ENCODE peak calls at places on chromosomes 2 and 18, in five cellular contexts. O is H9, F is mesenchymal stem cell, Y is trophoblast cell, A is H1. R is an unnamed sample.

GRCh38 chr2:224359569-224359968 is 42.3 kb downstream of the FAM124B start:
- DNase-seq in O (peak), F (no peak), Y (no peak), A (no peak), R (no peak)

GRCh38 chr2:73020657-73021370 is 50.7 kb downstream of the SFXN5 start:
- DNase-seq in O (no peak), F (peak), Y (no peak), A (no peak), R (no peak)

GRCh38 chr2:233404227-233404626 is 49.9 kb downstream of the DGKD start:
- DNase-seq in O (no peak), F (peak), Y (peak), A (no peak), R (no peak)

GRCh38 chr2:138712212-138712979 is 67.8 kb downstream of the NXPH2 start:
- DNase-seq in O (no peak), F (peak), Y (no peak), A (no peak), R (no peak)

GRCh38 chr18:23921716-23922285 is 92.8 kb upstream of the TTC39C start:
- DNase-seq in O (peak), F (no peak), Y (no peak), A (no peak), R (no peak)

GRCh38 chr2:30514134-30514860 is 67.3 kb downstream of the LCLAT1 start:
- DNase-seq in O (no peak), F (peak), Y (no peak), A (no peak), R (no peak)

GRCh38 chr2:174485763-174486613 is 841 bp downstream of the GPR155 start:
- DNase-seq in O (peak), F (peak), Y (no peak), A (no peak), R (no peak)

GRCh38 chr2:196836440-196836839 is 27.3 kb upstream of the C2orf66 start:
- DNase-seq in O (no peak), F (peak), Y (no peak), A (no peak), R (no peak)

GRCh38 chr2:36380624-36381481 is 25.3 kb downstream of the CRIM1 start:
- DNase-seq in O (peak), F (peak), Y (no peak), A (no peak), R (peak)

GRCh38 chr18:49691177-49691608 is 122.1 kb downstream of the ACAA2 start:
- DNase-seq in O (no peak), F (peak), Y (no peak), A (no peak), R (no peak)

GRCh38 chr2:94958245-94958644 is 67.3 kb upstream of the MAL start:
- DNase-seq in O (no peak), F (no peak), Y (no peak), A (no peak), R (no peak)

GRCh38 chr2:94960751-94961150 is 64.8 kb upstream of the MAL start:
- DNase-seq in O (no peak), F (no peak), Y (no peak), A (no peak), R (no peak)

GRCh38 chr2:94960266-94960665 is 65.2 kb upstream of the MAL start:
- DNase-seq in O (no peak), F (no peak), Y (no peak), A (no peak), R (no peak)

GRCh38 chr2:94956797-94957391 is 68.6 kb upstream of the MAL start:
- DNase-seq in O (no peak), F (peak), Y (peak), A (no peak), R (peak)
- H2BK5ac ChIP-seq in O (no peak), F (no peak), Y (no peak), A (no peak), R (no peak)

GRCh38 chr2:238227587-238228032 is 12.2 kb downstream of the HES6 start:
- DNase-seq in O (no peak), F (no peak), Y (no peak), A (no peak), R (no peak)
- H2BK12ac ChIP-seq in O (no peak), F (no peak), Y (peak), A (peak), R (no peak)

GRCh38 chr18:11700876-11701275 is 11.8 kb downstream of the GNAL start:
- DNase-seq in O (no peak), F (no peak), Y (no peak), A (no peak), R (no peak)

GRCh38 chr18:11689972-11690570 is 1.0 kb downstream of the GNAL start:
- DNase-seq in O (peak), F (peak), Y (no peak), A (no peak), R (no peak)

GRCh38 chr18:11696451-11696850 is 7.4 kb downstream of the GNAL start:
- DNase-seq in O (no peak), F (no peak), Y (no peak), A (no peak), R (no peak)

GRCh38 chr18:11695736-11696135 is 6.7 kb downstream of the GNAL start:
- DNase-seq in O (no peak), F (no peak), Y (no peak), A (no peak), R (no peak)
- H3K9ac ChIP-seq in O (no peak), F (no peak), Y (no peak), A (no peak), R (no peak)

GRCh38 chr2:240567872-240568677 is at the start of gene RNPEPL1:
- DNase-seq in O (no peak), F (peak), Y (peak), A (no peak), R (no peak)
- H2BK5ac ChIP-seq in O (no peak), F (no peak), Y (no peak), A (no peak), R (peak)

GRCh38 chr2:134776836-134777235 is 58.0 kb upstream of the TMEM163 start:
- DNase-seq in O (no peak), F (no peak), Y (no peak), A (no peak), R (no peak)

GRCh38 chr2:134772493-134773169 is 53.8 kb upstream of the TMEM163 start:
- DNase-seq in O (peak), F (no peak), Y (peak), A (no peak), R (no peak)

GRCh38 chr2:134773372-134774073 is 54.7 kb upstream of the TMEM163 start:
- DNase-seq in O (peak), F (peak), Y (no peak), A (no peak), R (no peak)

GRCh38 chr2:134774786-134775641 is 56.2 kb upstream of the TMEM163 start:
- DNase-seq in O (no peak), F (peak), Y (peak), A (no peak), R (peak)

DNA sequence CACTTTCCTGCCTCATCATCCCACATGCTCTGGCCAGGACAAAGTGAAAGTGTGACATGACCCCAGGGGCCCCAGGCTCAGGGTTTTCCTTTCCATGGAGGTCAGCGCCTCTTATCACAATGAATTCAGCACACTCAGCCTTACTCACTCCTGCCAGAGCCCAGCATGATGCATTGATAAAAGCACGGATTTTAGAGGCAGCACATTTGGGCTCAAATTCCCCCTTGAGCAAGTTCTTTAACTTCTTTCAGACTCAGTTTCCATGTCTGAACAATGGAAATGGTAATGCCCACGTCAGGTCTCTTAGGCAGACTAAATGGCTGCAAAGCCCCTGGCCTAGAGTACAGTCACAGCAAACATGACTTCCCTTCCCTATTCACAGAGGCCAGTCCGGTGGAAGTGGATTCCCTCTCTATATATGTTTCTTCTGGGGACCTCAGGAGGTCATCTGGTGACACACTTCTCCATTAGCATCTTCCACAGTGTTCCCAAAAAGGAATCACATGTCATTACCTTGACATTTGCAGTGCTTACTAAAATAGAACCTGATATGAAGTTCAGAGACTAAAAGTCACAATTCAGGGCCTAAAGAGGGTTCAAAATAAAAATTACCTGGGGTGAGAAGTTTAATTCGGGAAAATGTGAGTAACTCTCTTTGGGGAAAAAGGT is 55.4 kb upstream of the TMEM163 start:
- DNase-seq in O (no peak), F (peak), Y (no peak), A (no peak), R (no peak)
- H2BK12ac ChIP-seq in O (no peak), F (no peak), Y (no peak), A (peak), R (no peak)

GRCh38 chr2:98298685-98299180 is 47.5 kb upstream of the CNGA3 start:
- DNase-seq in O (no peak), F (no peak), Y (no peak), A (no peak), R (no peak)
- H3K9ac ChIP-seq in O (no peak), F (no peak), Y (no peak), A (no peak), R (no peak)

GRCh38 chr2:178452870-178453269 is 1.7 kb downstream of the PJVK start:
- DNase-seq in O (no peak), F (no peak), Y (no peak), A (no peak), R (no peak)

GRCh38 chr2:178452334-178452733 is 1.2 kb downstream of the PJVK start:
- DNase-seq in O (no peak), F (no peak), Y (no peak), A (no peak), R (no peak)

GRCh38 chr2:178449700-178450573 is 1.0 kb downstream of the PRKRA start:
- DNase-seq in O (no peak), F (peak), Y (peak), A (no peak), R (peak)

GRCh38 chr2:178448968-178449661 is 1.9 kb downstream of the PRKRA start:
- DNase-seq in O (no peak), F (no peak), Y (no peak), A (no peak), R (no peak)

DNA sequence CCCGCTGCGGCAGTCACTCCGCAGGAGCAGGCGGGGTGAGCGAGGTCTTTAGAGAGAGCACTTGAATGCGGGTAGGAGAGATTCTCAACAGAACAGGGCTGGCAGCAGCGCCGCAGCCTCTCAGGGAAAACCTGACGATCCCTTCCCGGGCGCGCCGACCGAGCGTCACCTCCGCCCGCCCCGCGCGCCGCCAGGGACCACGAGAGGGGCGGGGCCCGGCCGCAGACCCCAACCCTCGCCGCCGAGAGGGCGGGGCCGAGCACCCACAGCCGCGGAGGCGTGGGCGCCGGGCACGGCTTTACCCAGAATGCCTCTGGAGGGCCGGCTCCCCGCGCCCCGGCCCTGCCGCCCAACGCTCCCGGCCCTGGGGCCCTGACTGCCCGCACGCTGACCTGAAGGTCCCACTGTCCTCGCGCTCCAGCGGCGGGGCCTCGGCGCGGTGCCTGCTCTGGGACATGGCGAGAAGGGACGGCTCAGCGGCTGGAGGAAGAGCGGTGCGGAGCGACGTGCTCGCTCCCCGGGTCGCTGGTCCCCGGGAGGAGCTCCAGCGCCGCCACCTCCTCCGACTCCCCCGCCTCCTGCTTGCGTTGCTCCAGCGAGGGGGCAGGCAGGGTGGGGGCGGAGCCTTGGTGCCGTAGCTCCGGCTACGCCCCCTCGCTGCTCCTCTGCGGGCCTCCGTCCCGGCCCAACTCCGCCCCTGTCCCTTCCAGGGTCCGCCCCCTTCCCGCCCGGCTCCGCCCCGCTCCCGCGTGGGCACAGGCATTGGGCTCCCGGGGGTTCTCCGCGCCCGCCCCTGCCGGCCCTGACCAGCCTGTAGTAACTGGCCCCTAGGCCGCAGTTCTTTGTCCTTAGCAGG is at the start of the genes PJVK and PRKRA:
- DNase-seq in O (peak), F (peak), Y (peak), A (peak), R (peak)
- H2BK5ac ChIP-seq in O (peak), F (peak), Y (peak), A (peak), R (peak)

GRCh38 chr2:238658054-238658407 is 189.9 kb upstream of the TWIST2 start:
- DNase-seq in O (no peak), F (no peak), Y (no peak), A (no peak), R (no peak)

GRCh38 chr2:238654479-238654878 is 193.4 kb upstream of the TWIST2 start:
- DNase-seq in O (no peak), F (no peak), Y (no peak), A (no peak), R (no peak)

GRCh38 chr2:238655131-238655860 is 192.6 kb upstream of the TWIST2 start:
- DNase-seq in O (no peak), F (no peak), Y (no peak), A (no peak), R (no peak)

GRCh38 chr2:238657132-238658053 is 190.5 kb upstream of the TWIST2 start:
- DNase-seq in O (peak), F (no peak), Y (no peak), A (peak), R (no peak)

DNA sequence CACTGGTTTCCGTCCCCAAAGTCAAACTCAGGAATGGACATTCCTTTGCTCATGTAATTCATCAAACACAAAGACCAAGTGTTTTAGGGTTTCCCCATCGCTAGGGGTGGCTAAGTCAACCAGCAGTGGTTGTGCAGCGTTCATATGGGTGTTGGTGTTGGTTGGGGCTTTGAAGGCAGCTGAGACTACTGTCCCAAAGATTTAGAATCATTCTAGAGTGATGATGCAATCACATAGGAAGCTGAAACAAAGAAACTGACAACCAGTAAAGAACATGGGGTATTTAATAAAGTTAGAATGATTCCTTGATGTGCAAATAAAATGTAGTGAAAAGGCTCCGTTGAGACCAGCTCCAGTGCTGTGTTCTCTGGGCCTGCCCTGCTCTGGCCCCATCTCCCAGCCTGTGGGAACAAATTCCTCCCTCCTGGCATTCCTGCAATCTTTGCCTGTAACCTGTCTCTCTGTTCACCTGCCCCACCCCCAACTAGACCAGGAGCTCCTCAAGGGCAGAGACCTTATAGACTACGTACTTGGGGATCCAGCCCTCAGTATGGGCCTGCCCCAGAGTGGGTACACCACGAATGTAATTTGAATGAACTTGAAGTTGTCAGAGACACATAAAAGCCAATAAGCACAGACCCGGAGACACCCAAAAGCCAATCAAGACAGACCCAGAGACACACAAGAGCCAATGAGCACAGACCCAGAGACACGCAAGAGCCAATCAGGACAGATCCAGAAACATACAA is 191.7 kb upstream of the TWIST2 start:
- DNase-seq in O (no peak), F (no peak), Y (no peak), A (no peak), R (no peak)
- H2BK12ac ChIP-seq in O (no peak), F (no peak), Y (no peak), A (no peak), R (no peak)

DNA sequence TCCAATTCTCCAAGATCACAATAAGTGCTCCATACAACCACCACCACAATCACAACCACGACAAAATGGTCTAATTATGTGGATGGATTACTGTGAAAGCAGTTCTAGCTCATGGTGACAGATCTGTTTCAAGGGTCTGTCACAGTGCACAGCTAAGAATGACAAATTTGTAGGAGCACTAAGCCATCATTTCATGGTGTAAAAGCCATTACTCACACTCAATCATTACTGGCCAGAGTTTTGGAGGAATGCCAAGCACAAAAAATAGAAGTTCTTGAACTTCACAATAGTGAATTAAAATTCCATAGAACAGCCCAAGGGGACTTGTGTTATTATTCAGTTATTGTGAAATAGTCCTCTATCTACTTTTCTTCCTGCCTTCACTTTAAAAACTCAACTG is 2.3 kb downstream of the CPS1 start:
- DNase-seq in O (no peak), F (no peak), Y (no peak), A (no peak), R (no peak)
- H3K9ac ChIP-seq in O (no peak), F (no peak), Y (no peak), A (no peak), R (no peak)

DNA sequence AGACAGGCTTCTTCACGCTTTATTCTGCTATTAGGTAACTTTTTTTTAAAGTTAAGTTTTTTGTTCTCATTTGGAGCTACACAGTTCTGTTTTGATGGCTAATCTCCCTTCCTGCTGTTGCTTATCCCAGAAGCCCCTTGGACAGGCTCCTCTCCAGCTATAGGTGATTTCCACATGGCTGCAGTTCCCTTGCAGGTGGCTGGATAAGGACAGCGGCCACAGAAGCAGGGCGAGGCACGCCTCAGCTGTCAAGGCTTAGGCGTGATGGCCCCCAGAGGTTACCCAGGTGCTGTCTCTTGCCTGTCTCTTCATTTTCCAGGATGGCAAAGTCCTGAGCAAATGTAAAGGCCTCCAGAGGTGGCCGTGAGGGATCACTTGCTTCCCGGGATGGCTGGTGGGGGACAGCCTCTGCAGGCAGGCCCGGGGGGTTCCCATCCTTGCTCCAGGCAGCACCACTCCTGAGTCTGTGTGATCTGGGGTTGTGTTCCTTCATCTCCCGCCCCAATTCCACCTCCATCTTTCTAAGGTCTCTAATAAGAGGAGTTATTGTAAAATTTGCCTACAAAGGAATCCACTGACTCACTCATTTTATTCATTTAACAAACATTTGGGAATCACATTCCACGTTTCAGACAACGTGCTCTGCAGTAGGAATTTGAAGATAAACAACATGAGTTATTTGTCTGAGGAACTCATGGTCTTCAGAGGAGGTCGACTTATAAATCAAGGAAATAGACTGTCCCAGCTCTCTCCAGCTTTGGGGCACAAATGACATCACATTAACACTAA is 53.4 kb downstream of the NAPG start:
- DNase-seq in O (no peak), F (peak), Y (no peak), A (no peak), R (no peak)
- H2BK5ac ChIP-seq in O (no peak), F (no peak), Y (no peak), A (peak), R (no peak)